ENCODE peak calls at places on chromosomes 12 and 14, in six cellular contexts. H is cardiac muscle cell; V is tibial artery; A is stimulated activated naive CD4-positive, alpha-beta T cell; W is stimulated activated naive CD8-positive, alpha-beta T cell treated with anti-CD3 and anti-CD28 coated beads, Interleukin-15, amount 100 ng/mL, for 72 hours; Y is GM23248. E is an unnamed sample.

GRCh38 chr14:85454183-85454813 is 75.6 kb upstream of the FLRT2 start:
- DNase-seq in H (no peak), V (no peak), A (no peak), W (no peak), Y (no peak), E (no peak)

GRCh38 chr14:35632276-35633071 is 98.5 kb downstream of the INSM2 start:
- DNase-seq in H (no peak), V (no peak), A (no peak), W (no peak), Y (peak; percentile 55), E (no peak)

GRCh38 chr12:100716658-100716948 is 78.0 kb upstream of the ANO4 start:
- DNase-seq in H (no peak), V (no peak), A (no peak), W (no peak), Y (peak; percentile 22), E (no peak)

GRCh38 chr14:41986083-41986645 is 379.5 kb downstream of the LRFN5 start:
- DNase-seq in H (no peak), V (no peak), A (no peak), W (no peak), Y (no peak), E (no peak)

GRCh38 chr12:12839886-12840285 is 26.7 kb downstream of the DDX47 start:
- DNase-seq in H (no peak), V (peak; percentile 73), A (no peak), W (no peak), Y (peak; percentile 93), E (peak; percentile 24)

GRCh38 chr12:108854055-108854452 is 3.3 kb downstream of the SSH1 start:
- DNase-seq in H (no peak), V (peak; percentile 83), A (no peak), W (no peak), Y (peak; percentile 91), E (no peak)

GRCh38 chr14:97306785-97307246 is 509.6 kb downstream of the VRK1 start:
- DNase-seq in H (no peak), V (no peak), A (no peak), W (peak; percentile 14), Y (no peak), E (no peak)

GRCh38 chr14:34227834-34228662 is 234.0 kb downstream of the SPTSSA start:
- DNase-seq in H (peak; percentile 84), V (peak; percentile 66), A (peak; percentile 7), W (peak; percentile 60), Y (peak; percentile 83), E (peak; percentile 73)

GRCh38 chr14:63535918-63536317 is 7.3 kb downstream of the PPP2R5E start:
- DNase-seq in H (no peak), V (no peak), A (no peak), W (no peak), Y (peak; percentile 35), E (no peak)